ENCODE peak calls at places on chromosomes 3 and 15, in four cellular contexts. R is psoas muscle; H is CD8-positive, alpha-beta memory T cell; X is transverse colon. A is an unnamed sample. For H3K4me1, the result is how much of the 10 kb centered on the place peaks cover.

GRCh38 chr15:37079726-37080125 is 20.6 kb downstream of the MEIS2 start:
- DNase-seq in R (no peak), H (no peak), X (no peak), A (no peak)

GRCh38 chr3:126356373-126357298 is 572 bp downstream of the KLF15 start:
- DNase-seq in R (peak), H (no peak), X (peak), A (no peak)

GRCh38 chr15:65533057-65533752 is 2.9 kb downstream of the HACD3 start:
- DNase-seq in R (no peak), H (no peak), X (no peak), A (no peak)

GRCh38 chr3:126954141-126954845 is 28.6 kb upstream of the PLXNA1 start:
- DNase-seq in R (no peak), H (no peak), X (no peak), A (no peak)

GRCh38 chr3:157073810-157074209 is 86.1 kb downstream of the CCNL1 start:
- DNase-seq in R (no peak), H (no peak), X (no peak), A (no peak)

GRCh38 chr15:77578641-77579372 is 53.9 kb downstream of the LINGO1 start:
- DNase-seq in R (no peak), H (no peak), X (no peak), A (no peak)

GRCh38 chr3:42498034-42498433 is 4.4 kb upstream of the VIPR1 start:
- DNase-seq in R (no peak), H (no peak), X (no peak), A (no peak)

GRCh38 chr3:63278171-63278999 is at the start of gene SYNPR:
- DNase-seq in R (no peak), H (no peak), X (no peak), A (no peak)

GRCh38 chr3:32095431-32095830 is 11.0 kb upstream of the GPD1L start:
- DNase-seq in R (no peak), H (no peak), X (no peak), A (no peak)

GRCh38 chr3:12193485-12194165 is 34.9 kb upstream of the TIMP4 start:
- DNase-seq in R (no peak), H (no peak), X (peak), A (peak)

GRCh38 chr3:133293397-133294107 is 106.3 kb upstream of the BFSP2 start:
- DNase-seq in R (no peak), H (no peak), X (no peak), A (no peak)

GRCh38 chr3:32391643-32392529 is at the start of gene CMTM7:
- DNase-seq in R (peak), H (peak), X (peak), A (peak)

GRCh38 chr15:68550498-68551295 is 28.1 kb upstream of the CORO2B start:
- DNase-seq in R (peak), H (peak), X (peak), A (peak)

GRCh38 chr3:193897288-193897687 is 238.7 kb upstream of the HES1 start:
- DNase-seq in R (peak), H (no peak), X (no peak), A (no peak)

GRCh38 chr3:116051586-116051985 is 393.7 kb downstream of the LSAMP start:
- DNase-seq in R (no peak), H (no peak), X (no peak), A (no peak)

GRCh38 chr15:52679232-52680040 is at the start of gene ATOSA:
- DNase-seq in R (peak), H (peak), X (peak), A (peak)

GRCh38 chr3:46500631-46501377 is 3.0 kb downstream of the RTP3 start:
- DNase-seq in R (no peak), H (no peak), X (no peak), A (no peak)

GRCh38 chr3:46503194-46503924 is 5.6 kb downstream of the RTP3 start:
- DNase-seq in R (no peak), H (no peak), X (no peak), A (no peak)

GRCh38 chr3:46504780-46505179 is 7.0 kb downstream of the RTP3 start:
- DNase-seq in R (no peak), H (no peak), X (no peak), A (no peak)

GRCh38 chr3:46498916-46499519 is 1.2 kb downstream of the RTP3 start:
- DNase-seq in R (no peak), H (no peak), X (no peak), A (no peak)

GRCh38 chr3:46501702-46502101 is 3.9 kb downstream of the RTP3 start:
- DNase-seq in R (no peak), H (no peak), X (no peak), A (peak)
- H3K4me1 ChIP-seq in R (under half), H (under half), X (under half), A (under half)

GRCh38 chr15:90414408-90415028 is 26.5 kb downstream of the IQGAP1 start:
- DNase-seq in R (no peak), H (no peak), X (no peak), A (peak)

GRCh38 chr15:90411176-90411575 is 23.1 kb downstream of the IQGAP1 start:
- DNase-seq in R (no peak), H (no peak), X (no peak), A (no peak)

GRCh38 chr15:90413411-90414379 is 25.7 kb downstream of the IQGAP1 start:
- DNase-seq in R (no peak), H (no peak), X (no peak), A (peak)

GRCh38 chr15:90408657-90409056 is 20.6 kb downstream of the IQGAP1 start:
- DNase-seq in R (no peak), H (no peak), X (no peak), A (no peak)

DNA sequence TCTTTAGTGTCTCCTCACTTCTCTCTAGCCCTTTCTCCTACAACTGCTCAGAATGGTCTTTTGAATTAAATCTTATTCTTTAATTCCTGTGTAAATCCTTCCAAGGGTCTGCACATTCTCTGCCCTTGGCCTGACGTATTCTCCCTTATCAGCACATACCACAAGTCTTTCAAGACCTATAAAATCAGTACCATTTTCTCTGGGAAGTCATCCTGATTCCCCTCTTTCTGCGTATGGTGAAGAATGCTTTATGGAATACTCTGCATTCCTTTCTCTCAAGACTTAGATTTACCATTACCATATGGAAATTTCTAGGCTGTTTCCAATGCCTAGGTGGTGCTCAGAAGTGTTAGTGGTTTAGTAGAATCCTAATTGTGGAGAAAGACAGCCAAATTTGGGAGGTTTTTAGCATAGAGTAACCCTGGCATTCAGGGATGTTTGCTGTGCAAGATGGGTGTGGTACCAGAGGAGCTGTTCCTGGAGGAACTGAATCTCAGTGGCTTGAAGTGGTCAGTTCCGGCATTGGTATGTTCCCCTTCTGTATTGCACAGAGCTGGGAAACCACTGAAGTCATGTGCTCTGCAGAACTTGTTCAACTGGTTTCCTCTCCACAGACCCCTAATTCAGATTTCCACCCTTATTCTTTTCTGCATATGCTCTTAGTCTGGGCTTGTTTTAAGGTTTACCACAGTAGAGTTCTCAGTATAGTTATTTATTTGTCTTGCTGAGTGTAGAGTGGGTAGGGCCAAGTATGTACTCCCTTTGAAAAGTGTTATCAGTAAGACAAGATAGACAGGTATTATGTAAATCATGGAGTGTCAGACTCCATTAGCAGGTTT is 24.5 kb downstream of the IQGAP1 start:
- DNase-seq in R (no peak), H (no peak), X (peak), A (peak)
- H3K4me1 ChIP-seq in R (half or more), H (half or more), X (under half), A (under half)

DNA sequence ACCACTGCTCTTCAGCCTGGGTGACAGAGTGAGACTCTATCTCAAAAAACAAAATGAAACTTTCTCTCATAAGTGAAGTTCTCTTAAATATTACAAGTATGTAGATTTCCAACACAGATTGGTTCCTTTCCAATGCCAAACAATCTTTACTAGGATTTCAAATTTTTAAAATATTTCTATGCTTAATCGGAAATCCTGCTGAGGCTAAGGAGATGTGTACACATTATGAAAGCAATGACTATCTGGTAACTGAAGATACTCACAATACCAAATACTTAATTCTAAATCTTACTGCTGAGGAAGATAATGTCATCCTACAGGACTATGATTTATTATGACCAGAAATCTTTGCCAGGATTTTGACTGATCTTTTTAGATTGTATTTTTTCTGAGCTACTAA is 255.6 kb upstream of the ZNF717 start:
- DNase-seq in R (no peak), H (no peak), X (no peak), A (no peak)
- H3K4me1 ChIP-seq in R (under half), H (under half), X (under half), A (under half)

DNA sequence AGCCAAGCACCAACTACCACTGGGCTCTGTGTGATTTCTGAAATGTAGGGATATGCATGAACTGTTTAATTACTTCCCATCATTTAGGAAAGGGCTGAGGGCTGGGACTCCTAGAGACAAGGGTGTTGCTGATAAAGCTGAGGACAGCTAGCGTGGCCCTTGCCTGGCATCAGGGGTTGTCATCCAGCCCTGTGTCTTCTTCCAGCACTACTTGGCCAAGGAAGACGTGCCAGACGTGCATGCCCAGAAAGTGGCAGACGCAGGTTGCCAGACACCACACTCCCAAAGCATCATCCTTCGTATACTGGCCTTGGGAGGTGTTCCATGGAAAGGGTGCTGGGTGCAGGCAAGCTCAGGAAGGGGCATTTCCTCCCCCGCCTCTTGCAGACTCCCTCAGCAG is 64.8 kb downstream of the LRIG1 start:
- DNase-seq in R (no peak), H (no peak), X (no peak), A (no peak)
- H3K4me1 ChIP-seq in R (half or more), H (under half), X (under half), A (under half)

GRCh38 chr15:67186226-67186649 is 68.2 kb downstream of the AAGAB start:
- DNase-seq in R (peak), H (no peak), X (no peak), A (no peak)
- H3K4me1 ChIP-seq in R (half or more), H (under half), X (under half), A (under half)

GRCh38 chr3:50156991-50157493 is 1.9 kb downstream of the SEMA3F start:
- DNase-seq in R (no peak), H (no peak), X (peak), A (no peak)

GRCh38 chr3:50156549-50156948 is 1.4 kb downstream of the SEMA3F start:
- DNase-seq in R (no peak), H (no peak), X (no peak), A (no peak)

GRCh38 chr3:50154840-50155490 is at the start of gene SEMA3F:
- DNase-seq in R (peak), H (peak), X (peak), A (no peak)

GRCh38 chr3:50155491-50155878 is 361 bp downstream of the SEMA3F start:
- DNase-seq in R (no peak), H (no peak), X (no peak), A (no peak)

DNA sequence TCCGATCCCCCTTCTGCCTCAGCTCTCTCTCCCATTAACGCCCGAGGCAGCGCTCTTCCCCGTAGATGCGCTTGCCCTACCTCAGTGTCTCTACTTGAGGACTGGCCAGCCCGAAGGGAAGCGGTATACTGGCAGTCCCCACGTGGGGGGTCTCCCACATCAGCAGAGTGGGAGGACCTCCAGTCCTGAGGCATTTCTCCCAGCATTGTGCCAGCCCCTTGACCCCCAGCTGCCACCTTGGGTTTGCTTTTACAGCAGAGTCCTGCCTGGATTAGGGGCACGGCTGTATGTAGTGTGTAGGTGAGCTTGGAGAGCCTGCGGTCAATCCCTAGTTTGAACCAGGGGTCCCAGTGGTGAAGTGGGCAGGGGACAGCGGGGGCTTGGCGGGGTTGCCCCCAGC is 767 bp downstream of the SEMA3F start:
- DNase-seq in R (no peak), H (no peak), X (no peak), A (no peak)
- H3K4me1 ChIP-seq in R (under half), H (under half), X (under half), A (under half)

GRCh38 chr3:188164248-188164687 is 10.3 kb downstream of the LPP start:
- DNase-seq in R (no peak), H (no peak), X (peak), A (no peak)
- H3K4me1 ChIP-seq in R (half or more), H (under half), X (under half), A (under half)

DNA sequence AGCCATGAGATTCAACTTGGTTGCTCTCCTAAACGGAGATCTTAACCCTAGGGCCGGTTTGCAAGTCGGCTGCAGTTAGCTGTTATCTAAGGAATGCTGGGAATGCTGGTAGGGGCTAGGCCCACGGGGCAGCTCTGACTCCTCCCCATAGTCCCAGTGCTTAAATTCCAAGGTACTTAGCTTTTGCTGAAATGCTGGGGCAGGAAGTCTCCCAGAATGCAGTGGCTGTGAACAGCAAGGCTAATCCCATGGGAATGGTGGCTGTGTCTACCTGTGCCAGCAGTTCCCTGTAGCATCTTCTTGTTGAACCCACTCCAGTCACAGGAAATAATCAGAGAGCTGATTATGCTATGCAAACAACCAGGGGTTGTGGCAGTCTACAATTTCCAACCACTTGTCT is 102.5 kb upstream of the TJP1 start:
- DNase-seq in R (no peak), H (no peak), X (peak), A (peak)
- H3K4me1 ChIP-seq in R (under half), H (under half), X (under half), A (under half)

DNA sequence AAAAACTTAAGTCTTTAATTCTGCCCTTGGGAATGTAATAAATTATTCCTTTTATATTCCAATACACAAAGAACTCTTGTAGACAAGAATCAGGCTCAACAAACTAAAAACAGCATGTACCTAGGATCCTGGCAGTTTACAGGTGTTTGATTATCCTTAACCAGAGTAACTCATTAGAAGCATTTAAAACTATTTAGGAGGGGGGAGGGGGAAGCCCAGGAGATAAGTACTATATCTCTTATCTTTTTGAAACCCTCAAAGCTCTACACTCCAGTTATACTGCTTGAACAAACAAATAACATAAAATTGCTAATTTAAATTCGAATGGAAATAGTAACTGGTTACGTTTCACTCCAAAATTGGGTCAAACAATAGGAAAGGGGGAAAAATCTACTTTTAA is 1.9 kb downstream of the CNBP start:
- DNase-seq in R (no peak), H (no peak), X (no peak), A (no peak)
- H3K4me1 ChIP-seq in R (half or more), H (under half), X (under half), A (under half)